ENCODE peak calls at places on chromosome 11, in nine cellular contexts. T is lower lobe of right lung; G is uterus; B is mucosa of descending colon; S is spleen; R is kidney; E is SJCRH30; V is body of pancreas; K is CD8-positive, alpha-beta T cell. Q is an unnamed sample. For H3K9me3, the result is how much of the 10 kb centered on the place peaks cover.

GRCh38 chr11:120964857-120965256 is 59.0 kb upstream of the TBCEL start:
- DNase-seq in R (no peak), K (no peak), E (no peak), G (no peak), B (no peak), V (no peak), S (no peak), T (no peak), Q (no peak)

GRCh38 chr11:107648247-107648646 is 57.3 kb downstream of the ELMOD1 start:
- DNase-seq in R (no peak), S (no peak), B (no peak), E (no peak), V (no peak), T (no peak), K (no peak), G (no peak), Q (no peak)

GRCh38 chr11:105389952-105390351 is 219.9 kb upstream of the GRIA4 start:
- DNase-seq in V (no peak), K (no peak), B (no peak), G (no peak), E (no peak), T (no peak), S (no peak), R (no peak), Q (no peak)

GRCh38 chr11:123197711-123198110 is 2.7 kb upstream of the CLMP start:
- DNase-seq in K (no peak), T (no peak), G (no peak), R (no peak), S (no peak), E (no peak), B (no peak), V (no peak), Q (no peak)

GRCh38 chr11:69157156-69157821 is 1.6 kb downstream of the SMIM38 start:
- DNase-seq in E (peak), S (peak), T (no peak), G (peak), V (peak), B (no peak), R (no peak), K (no peak), Q (no peak)

GRCh38 chr11:124644426-124645280 is 22.0 kb downstream of the TBRG1 start:
- DNase-seq in B (peak), E (peak), G (peak), K (peak), R (no peak), T (peak), V (peak), S (no peak), Q (no peak)

GRCh38 chr11:63489879-63490278 is 1.1 kb downstream of the PLAAT5 start:
- DNase-seq in E (peak), B (no peak), V (peak), R (no peak), K (no peak), T (no peak), S (no peak), G (no peak), Q (no peak)

GRCh38 chr11:119205080-119205479 is 1.1 kb upstream of the CBL start:
- DNase-seq in R (peak), E (no peak), S (peak), K (no peak), V (no peak), T (peak), B (no peak), G (no peak), Q (no peak)

GRCh38 chr11:95985174-95985808 is 61.4 kb upstream of the MTMR2 start:
- DNase-seq in R (no peak), V (no peak), E (no peak), K (no peak), S (no peak), T (no peak), G (no peak), B (no peak), Q (no peak)

GRCh38 chr11:44858796-44859527 is 91.7 kb downstream of the TP53I11 start:
- DNase-seq in T (no peak), G (no peak), B (no peak), S (peak), R (peak), V (no peak), E (no peak), K (no peak), Q (no peak)

GRCh38 chr11:74226907-74227306 is 55.8 kb downstream of the PPME1 start:
- DNase-seq in K (no peak), E (no peak), S (no peak), T (no peak), G (no peak), V (no peak), R (no peak), B (no peak), Q (no peak)

GRCh38 chr11:77879218-77879617 is 58.3 kb downstream of the AAMDC start:
- DNase-seq in B (peak), G (peak), E (peak), K (no peak), S (no peak), R (no peak), T (no peak), V (peak), Q (no peak)

GRCh38 chr11:255176-255575 is 18.4 kb downstream of the PSMD13 start:
- DNase-seq in B (no peak), V (no peak), G (no peak), R (no peak), E (no peak), S (no peak), T (no peak), K (no peak), Q (no peak)

GRCh38 chr11:24198458-24198857 is 298.4 kb upstream of the LUZP2 start:
- DNase-seq in K (no peak), R (no peak), B (no peak), S (no peak), T (no peak), V (no peak), E (no peak), G (no peak), Q (no peak)

GRCh38 chr11:117903505-117904382 is 25.5 kb downstream of the TMPRSS13 start:
- DNase-seq in K (no peak), R (no peak), G (no peak), E (no peak), T (no peak), S (peak), V (no peak), B (no peak), Q (no peak)

GRCh38 chr11:127866109-127866508 is 721.2 kb downstream of the ETS1 start:
- DNase-seq in V (no peak), T (no peak), R (no peak), S (no peak), K (no peak), B (no peak), E (no peak), G (no peak), Q (no peak)

GRCh38 chr11:62713343-62713742 is 5.9 kb downstream of the GNG3 start:
- DNase-seq in S (no peak), V (peak), T (no peak), G (no peak), E (no peak), K (no peak), B (peak), R (no peak), Q (no peak)

GRCh38 chr11:72075109-72075508 is 5.2 kb downstream of the NUMA1 start:
- DNase-seq in T (no peak), B (peak), G (no peak), R (no peak), S (no peak), K (no peak), E (no peak), V (no peak), Q (no peak)

GRCh38 chr11:44065161-44065571 is 904 bp upstream of the ACCS start:
- DNase-seq in V (no peak), T (no peak), G (no peak), S (no peak), R (no peak), K (no peak), E (no peak), B (no peak), Q (no peak)

GRCh38 chr11:16959528-16960100 is 54.6 kb downstream of the PLEKHA7 start:
- DNase-seq in E (no peak), T (no peak), R (no peak), V (no peak), B (no peak), S (no peak), K (no peak), G (no peak), Q (no peak)

GRCh38 chr11:134818531-134818930 is 406.5 kb upstream of the B3GAT1 start:
- DNase-seq in R (no peak), S (no peak), T (no peak), G (no peak), V (no peak), K (no peak), B (no peak), E (no peak), Q (no peak)

GRCh38 chr11:8221917-8222316 is 41.8 kb downstream of the LMO1 start:
- DNase-seq in G (no peak), S (no peak), V (no peak), R (no peak), T (peak), E (no peak), B (no peak), K (no peak), Q (no peak)

GRCh38 chr11:102767800-102768199 is 12.6 kb downstream of the MMP10 start:
- DNase-seq in B (no peak), S (no peak), V (no peak), T (no peak), E (no peak), K (no peak), G (no peak), R (no peak), Q (no peak)

GRCh38 chr11:95465887-95466286 is 234.9 kb upstream of the SESN3 start:
- DNase-seq in G (no peak), E (no peak), B (no peak), K (no peak), S (no peak), R (no peak), T (no peak), V (no peak), Q (no peak)

GRCh38 chr11:111718436-111719325 is 47.5 kb downstream of the PPP2R1B start:
- DNase-seq in G (no peak), V (peak), K (no peak), B (peak), R (no peak), T (no peak), E (no peak), S (no peak), Q (no peak)

GRCh38 chr11:44112083-44112865 is 16.8 kb downstream of the EXT2 start:
- DNase-seq in V (peak), S (no peak), E (peak), B (peak), T (no peak), K (no peak), G (no peak), R (no peak), Q (no peak)

GRCh38 chr11:44446996-44447771 is 118.3 kb upstream of the CD82 start:
- DNase-seq in B (no peak), T (no peak), V (no peak), E (no peak), G (no peak), S (no peak), K (no peak), R (no peak), Q (no peak)

GRCh38 chr11:33538726-33539125 is 161.9 kb downstream of the C11orf91 start:
- DNase-seq in R (no peak), S (no peak), T (no peak), G (no peak), V (no peak), K (no peak), B (no peak), E (no peak), Q (no peak)

GRCh38 chr11:46916669-46917108 is 1.7 kb downstream of the LRP4 start:
- DNase-seq in E (peak), R (peak), V (peak), B (peak), G (peak), K (no peak), T (no peak), S (no peak), Q (no peak)

GRCh38 chr11:65710424-65710823 is 1.6 kb upstream of the KAT5 start:
- DNase-seq in K (no peak), G (no peak), T (no peak), V (no peak), S (no peak), E (no peak), R (no peak), B (no peak), Q (no peak)

GRCh38 chr11:35605691-35606090 is 12.6 kb upstream of the FJX1 start:
- DNase-seq in V (no peak), S (no peak), B (peak), E (no peak), K (no peak), R (peak), G (peak), T (no peak), Q (no peak)

GRCh38 chr11:33635161-33635560 is 65.5 kb downstream of the C11orf91 start:
- DNase-seq in S (no peak), B (no peak), G (peak), V (no peak), K (no peak), T (no peak), R (no peak), E (no peak), Q (no peak)

GRCh38 chr11:72831521-72832300 is 17.5 kb downstream of the ATG16L2 start:
- DNase-seq in G (peak), B (peak), V (peak), E (peak), R (peak), S (peak), K (peak), T (peak), Q (peak)

GRCh38 chr11:121406291-121406690 is 45.8 kb upstream of the SORL1 start:
- DNase-seq in E (no peak), K (no peak), V (no peak), T (no peak), R (no peak), S (no peak), B (no peak), G (no peak), Q (no peak)

GRCh38 chr11:55811067-55811466 is at the start of gene OR5L1:
- DNase-seq in R (no peak), E (no peak), S (no peak), V (no peak), G (no peak), B (no peak), T (no peak), K (no peak), Q (no peak)
- H3K9me3 ChIP-seq in R (under half), E (under half), S (under half), V (under half), G (under half), B (under half), T (under half), K (under half), Q (under half)

DNA sequence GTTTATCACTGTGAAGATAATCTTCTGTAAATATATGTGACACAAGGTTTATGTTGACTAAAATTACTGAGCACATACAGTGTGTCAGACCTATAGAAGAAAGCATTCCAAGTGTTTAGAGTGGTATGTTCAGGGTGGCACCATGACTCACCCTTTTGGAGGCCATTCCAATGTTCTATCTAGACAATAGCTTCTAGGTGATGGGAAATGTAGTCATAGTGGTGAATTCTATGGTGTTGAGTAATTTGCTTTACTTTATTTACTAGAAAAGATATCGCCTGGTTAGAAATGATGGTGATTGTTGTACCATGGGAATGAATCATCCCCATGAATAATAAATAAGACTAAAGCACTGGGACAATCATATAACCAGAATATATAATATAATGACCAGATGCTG is 72.9 kb upstream of the OR4C15 start:
- DNase-seq in R (no peak), V (no peak), E (no peak), T (no peak), G (no peak), S (no peak), B (no peak), K (no peak), Q (no peak)
- H3K9me3 ChIP-seq in R (under half), V (under half), E (under half), T (under half), G (under half), S (under half), B (under half), K (under half), Q (under half)

DNA sequence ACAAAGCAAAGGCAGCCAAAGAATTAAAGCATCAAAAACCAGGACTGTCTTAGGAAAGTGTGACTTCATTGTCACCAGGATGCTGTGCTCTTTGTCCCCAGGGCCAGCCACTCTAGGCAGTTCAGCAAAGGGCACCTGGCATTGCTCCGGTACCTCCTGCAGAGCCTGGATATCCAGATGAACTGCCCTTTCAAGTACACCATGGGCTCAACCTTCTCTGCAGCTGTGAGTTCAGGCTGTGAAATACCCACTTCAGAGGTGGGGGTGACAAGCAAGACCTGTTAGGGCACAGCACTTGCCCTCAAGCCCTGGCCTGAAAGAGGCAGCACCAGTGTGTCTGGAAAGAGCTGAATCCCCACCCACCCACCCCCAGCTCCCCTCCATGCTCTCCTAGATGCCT is 44.5 kb downstream of the KCNQ1OT1 start:
- DNase-seq in S (no peak), K (no peak), B (no peak), G (no peak), V (no peak), T (no peak), R (no peak), E (no peak), Q (no peak)
- H3K9me3 ChIP-seq in S (under half), K (under half), B (under half), G (under half), V (under half), T (under half), R (under half), E (under half), Q (under half)

GRCh38 chr11:50044647-50045046 is 12.0 kb downstream of the OR4C45 start:
- DNase-seq in B (no peak), S (no peak), T (no peak), K (no peak), E (no peak), G (no peak), R (no peak), V (no peak), Q (no peak)
- H3K9me3 ChIP-seq in B (under half), S (under half), T (under half), K (under half), E (under half), G (under half), R (under half), V (under half), Q (under half)

DNA sequence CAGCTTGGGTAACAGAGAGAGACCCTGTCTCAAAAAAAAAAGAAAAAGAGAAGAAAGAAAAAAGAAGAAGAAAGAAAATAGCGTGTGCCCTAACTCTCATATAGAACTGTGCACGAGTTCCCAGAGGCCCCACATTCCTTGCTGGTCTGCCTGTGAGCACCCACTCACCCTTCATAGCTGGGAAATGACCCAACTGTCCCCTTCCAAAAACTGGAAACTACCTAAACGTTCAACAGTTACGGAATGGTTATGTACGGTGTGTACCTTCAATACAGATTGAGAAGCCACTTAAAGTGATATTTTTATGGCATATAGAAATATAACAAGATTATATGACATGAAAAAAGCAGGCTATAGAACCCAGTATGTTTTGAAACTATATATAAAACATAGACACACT is 82.0 kb downstream of the PARVA start:
- DNase-seq in V (no peak), G (no peak), E (no peak), R (no peak), T (no peak), B (no peak), S (no peak), K (no peak), Q (no peak)
- H3K9me3 ChIP-seq in V (under half), G (under half), E (under half), R (under half), T (under half), B (under half), S (under half), K (under half), Q (under half)

GRCh38 chr11:99425596-99425995 is 404.8 kb downstream of the CNTN5 start:
- DNase-seq in B (no peak), R (no peak), V (no peak), T (no peak), K (no peak), G (no peak), E (no peak), S (no peak), Q (no peak)

GRCh38 chr11:99419991-99420390 is 399.2 kb downstream of the CNTN5 start:
- DNase-seq in R (no peak), K (no peak), B (no peak), E (no peak), G (no peak), S (no peak), V (no peak), T (no peak), Q (no peak)

GRCh38 chr11:99422581-99423434 is 402.1 kb downstream of the CNTN5 start:
- DNase-seq in E (no peak), B (no peak), G (no peak), S (no peak), T (no peak), R (no peak), K (no peak), V (no peak), Q (no peak)

GRCh38 chr11:99423435-99423983 is 402.8 kb downstream of the CNTN5 start:
- DNase-seq in V (no peak), B (no peak), E (no peak), K (no peak), S (no peak), T (no peak), R (no peak), G (no peak), Q (no peak)

DNA sequence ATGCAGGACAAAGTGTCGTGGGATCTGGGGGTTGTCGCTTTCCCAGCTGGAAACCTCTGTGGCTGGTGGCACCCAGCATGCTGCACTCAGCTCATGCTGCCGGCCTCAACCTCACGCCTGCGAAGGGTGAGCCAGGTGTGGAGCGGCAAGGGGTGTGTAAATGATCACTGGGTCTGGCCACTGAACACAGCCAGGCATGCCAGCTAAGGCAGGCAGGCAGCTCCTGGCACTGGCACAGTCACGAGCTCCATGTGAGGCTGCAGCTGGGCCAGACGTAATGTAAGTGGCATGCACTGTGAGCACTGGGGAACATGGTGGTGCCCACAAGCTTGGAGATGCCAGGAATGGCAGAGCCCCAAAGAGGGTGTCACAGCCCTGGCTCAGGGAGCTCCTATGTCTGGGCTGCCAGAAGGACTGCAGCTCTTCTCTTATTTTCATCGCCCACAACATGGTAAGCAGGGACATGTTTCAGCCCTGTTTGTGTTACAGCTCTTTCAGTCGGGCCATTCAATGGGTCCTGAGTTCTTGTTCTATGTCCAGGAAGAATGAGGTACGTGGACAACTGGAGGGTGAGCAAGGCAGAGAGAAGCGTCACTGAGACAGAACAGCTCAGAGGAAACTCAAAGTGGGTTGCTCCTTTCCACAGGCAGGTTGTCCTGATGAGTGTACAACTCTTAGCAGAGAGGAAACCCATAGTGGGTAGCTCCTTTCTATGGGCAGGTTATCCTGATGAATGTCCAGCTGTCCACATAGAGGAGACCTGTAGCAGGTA is 403.8 kb downstream of the CNTN5 start:
- DNase-seq in T (no peak), B (no peak), R (peak), V (no peak), E (no peak), S (no peak), K (no peak), G (no peak), Q (no peak)
- H3K9me3 ChIP-seq in T (under half), B (under half), R (under half), V (under half), E (under half), S (under half), K (under half), G (under half), Q (under half)

GRCh38 chr11:114616516-114616915 is 20.9 kb upstream of the NXPE4 start:
- DNase-seq in K (no peak), E (no peak), V (no peak), T (no peak), S (no peak), G (no peak), B (peak), R (no peak), Q (no peak)
- H3K9me3 ChIP-seq in K (under half), E (under half), V (under half), T (under half), S (under half), G (under half), B (under half), R (under half), Q (under half)

Q was measured in effector memory CD4-positive, alpha-beta T cell.